ENCODE peak calls at places on chromosomes 2 and 18, in six cellular contexts. One of them, this sample, is unnamed.

GRCh38 chr2:79235135-79235534 is 75.6 kb upstream of the REG3A start:
- DNase-seq in activated CD4-positive, alpha-beta T cell treated with anti-CD3 and anti-CD28 coated beads, Interleukin-2, amount 50 U/mL, for 48 hours: no peak
- DNase-seq in GM23338: peak
- DNase-seq in DMS153: no peak
- DNase-seq in psoas muscle: no peak
- DNase-seq in NCI-H1092 treated with DMSO at 0.1 percent for 48 hours: no peak
- DNase-seq in this sample: no peak

GRCh38 chr2:42046819-42047487 is 868 bp upstream of the PKDCC start:
- DNase-seq in activated CD4-positive, alpha-beta T cell treated with anti-CD3 and anti-CD28 coated beads, Interleukin-2, amount 50 U/mL, for 48 hours: peak
- DNase-seq in GM23338: peak
- DNase-seq in DMS153: no peak
- DNase-seq in psoas muscle: peak
- DNase-seq in NCI-H1092 treated with DMSO at 0.1 percent for 48 hours: peak
- DNase-seq in this sample: peak

GRCh38 chr18:58896268-58896667 is 31.6 kb downstream of the ZNF532 start:
- DNase-seq in activated CD4-positive, alpha-beta T cell treated with anti-CD3 and anti-CD28 coated beads, Interleukin-2, amount 50 U/mL, for 48 hours: no peak
- DNase-seq in GM23338: no peak
- DNase-seq in DMS153: no peak
- DNase-seq in psoas muscle: no peak
- DNase-seq in NCI-H1092 treated with DMSO at 0.1 percent for 48 hours: no peak
- DNase-seq in this sample: no peak

GRCh38 chr2:9895669-9896068 is 52.4 kb downstream of the TAF1B start:
- DNase-seq in activated CD4-positive, alpha-beta T cell treated with anti-CD3 and anti-CD28 coated beads, Interleukin-2, amount 50 U/mL, for 48 hours: no peak
- DNase-seq in GM23338: no peak
- DNase-seq in DMS153: no peak
- DNase-seq in psoas muscle: no peak
- DNase-seq in NCI-H1092 treated with DMSO at 0.1 percent for 48 hours: no peak
- DNase-seq in this sample: no peak

GRCh38 chr2:54838585-54839035 is 115.1 kb downstream of the EML6 start:
- DNase-seq in activated CD4-positive, alpha-beta T cell treated with anti-CD3 and anti-CD28 coated beads, Interleukin-2, amount 50 U/mL, for 48 hours: peak
- DNase-seq in GM23338: peak
- DNase-seq in DMS153: peak
- DNase-seq in psoas muscle: peak
- DNase-seq in NCI-H1092 treated with DMSO at 0.1 percent for 48 hours: peak
- DNase-seq in this sample: peak

GRCh38 chr2:24791452-24791851 is 1.7 kb downstream of the PTRHD1 start:
- DNase-seq in activated CD4-positive, alpha-beta T cell treated with anti-CD3 and anti-CD28 coated beads, Interleukin-2, amount 50 U/mL, for 48 hours: no peak
- DNase-seq in GM23338: no peak
- DNase-seq in DMS153: no peak
- DNase-seq in psoas muscle: no peak
- DNase-seq in NCI-H1092 treated with DMSO at 0.1 percent for 48 hours: no peak
- DNase-seq in this sample: no peak

GRCh38 chr2:225100856-225101294 is 58.6 kb upstream of the DOCK10 start:
- DNase-seq in activated CD4-positive, alpha-beta T cell treated with anti-CD3 and anti-CD28 coated beads, Interleukin-2, amount 50 U/mL, for 48 hours: no peak
- DNase-seq in GM23338: no peak
- DNase-seq in DMS153: no peak
- DNase-seq in psoas muscle: no peak
- DNase-seq in NCI-H1092 treated with DMSO at 0.1 percent for 48 hours: no peak
- DNase-seq in this sample: no peak

GRCh38 chr2:113173563-113174368 is at the start of gene PSD4:
- DNase-seq in activated CD4-positive, alpha-beta T cell treated with anti-CD3 and anti-CD28 coated beads, Interleukin-2, amount 50 U/mL, for 48 hours: peak
- DNase-seq in GM23338: no peak
- DNase-seq in DMS153: peak
- DNase-seq in psoas muscle: peak
- DNase-seq in NCI-H1092 treated with DMSO at 0.1 percent for 48 hours: no peak
- DNase-seq in this sample: no peak

GRCh38 chr18:6746386-6746960 is 17.0 kb downstream of the ARHGAP28 start:
- DNase-seq in activated CD4-positive, alpha-beta T cell treated with anti-CD3 and anti-CD28 coated beads, Interleukin-2, amount 50 U/mL, for 48 hours: no peak
- DNase-seq in GM23338: no peak
- DNase-seq in DMS153: no peak
- DNase-seq in psoas muscle: no peak
- DNase-seq in NCI-H1092 treated with DMSO at 0.1 percent for 48 hours: no peak
- DNase-seq in this sample: no peak